ENCODE peak calls at places on chromosomes 11 and 22, in ten cellular contexts. K is foreskin keratinocyte, R is NCI-H1092 treated with DMSO at 0.1 percent for 48 hours, L is T-cell, I is psoas muscle, C is MV-4-11, G is Calu3, E is erythroblast, F is left ventricle myocardium inferior, P is body of pancreas. A is an unnamed sample.

GRCh38 chr11:76637491-76638266 is 32.9 kb downstream of the LRRC32 start:
- DNase-seq in P (no peak), F (peak), I (peak), G (no peak), C (peak), K (no peak), E (no peak), L (no peak), R (no peak), A (peak)

GRCh38 chr11:134275534-134276395 is at the start of gene GLB1L3:
- DNase-seq in F (no peak), P (peak), I (peak), R (peak), L (peak), K (peak), C (peak), E (peak), G (no peak), A (no peak)

GRCh38 chr11:17594686-17595192 is 47.7 kb downstream of the OTOG start:
- DNase-seq in R (no peak), C (no peak), E (no peak), F (no peak), K (no peak), L (no peak), P (no peak), G (no peak), I (no peak), A (no peak)

GRCh38 chr22:33785283-33785991 is 134.8 kb downstream of the LARGE1 start:
- DNase-seq in R (no peak), L (no peak), P (no peak), G (no peak), F (no peak), K (peak), C (no peak), I (no peak), E (no peak), A (no peak)

GRCh38 chr11:1146311-1146864 is 11.4 kb upstream of the MUC5AC start:
- DNase-seq in F (no peak), P (no peak), G (no peak), C (no peak), K (no peak), I (no peak), E (no peak), L (no peak), R (no peak), A (no peak)

GRCh38 chr11:23555085-23555484 is 694.8 kb upstream of the CCDC179 start:
- DNase-seq in L (no peak), E (no peak), P (no peak), I (no peak), C (no peak), R (no peak), F (no peak), G (no peak), K (peak), A (no peak)

GRCh38 chr11:113385749-113386148 is 1.8 kb upstream of the ANKK1 start:
- DNase-seq in G (no peak), C (no peak), K (no peak), L (no peak), I (no peak), R (no peak), F (no peak), E (no peak), P (no peak), A (no peak)

GRCh38 chr11:128900468-128900867 is 9.3 kb downstream of the KCNJ5 start:
- DNase-seq in I (no peak), K (no peak), L (no peak), P (peak), G (no peak), R (no peak), C (no peak), F (no peak), E (no peak), A (no peak)

GRCh38 chr11:2549876-2550605 is 105.2 kb downstream of the KCNQ1 start:
- DNase-seq in C (no peak), R (no peak), E (no peak), I (peak), P (no peak), G (no peak), K (no peak), F (peak), L (no peak), A (peak)

GRCh38 chr11:118924591-118925585 is 838 bp downstream of the BCL9L start:
- DNase-seq in R (peak), F (peak), L (peak), K (no peak), P (peak), G (peak), C (no peak), E (peak), I (peak), A (peak)

GRCh38 chr22:41828516-41828915 is 4.4 kb upstream of the SREBF2 start:
- DNase-seq in I (no peak), F (no peak), G (peak), K (no peak), R (peak), P (no peak), L (no peak), C (no peak), E (no peak), A (no peak)

GRCh38 chr11:28559497-28559896 is 451.3 kb downstream of the METTL15 start:
- DNase-seq in K (no peak), L (no peak), I (no peak), C (no peak), E (no peak), P (no peak), G (no peak), R (no peak), F (no peak), A (no peak)

GRCh38 chr11:134470238-134470637 is 58.2 kb upstream of the B3GAT1 start:
- DNase-seq in L (no peak), K (no peak), I (no peak), G (no peak), R (no peak), P (no peak), F (no peak), E (no peak), C (no peak), A (no peak)

GRCh38 chr11:116148056-116148455 is 624.7 kb downstream of the BUD13 start:
- DNase-seq in F (no peak), P (no peak), R (peak), K (no peak), L (no peak), C (no peak), I (no peak), E (no peak), G (no peak), A (no peak)

GRCh38 chr11:126413426-126413825 is 57.9 kb downstream of the ST3GAL4 start:
- DNase-seq in L (no peak), E (no peak), P (no peak), I (peak), K (no peak), F (no peak), R (no peak), C (no peak), G (no peak), A (no peak)

GRCh38 chr11:34358258-34358665 is 452 bp upstream of the ABTB2 start:
- DNase-seq in C (no peak), K (peak), L (no peak), I (no peak), P (peak), F (peak), R (peak), G (peak), E (peak), A (peak)

GRCh38 chr11:126989942-126990715 is 10.4 kb downstream of the KIRREL3 start:
- DNase-seq in F (peak), I (peak), E (peak), R (peak), G (peak), P (peak), K (no peak), C (no peak), L (peak), A (peak)

GRCh38 chr11:67254768-67255167 is 11.5 kb upstream of the GRK2 start:
- DNase-seq in E (peak), G (no peak), F (no peak), P (no peak), L (no peak), C (no peak), I (no peak), K (no peak), R (no peak), A (no peak)

GRCh38 chr11:2180775-2181370 is 9.3 kb upstream of the TH start:
- DNase-seq in F (no peak), G (no peak), I (no peak), C (no peak), P (no peak), K (peak), L (no peak), E (no peak), R (no peak), A (no peak)

GRCh38 chr11:68843703-68844312 is 2.1 kb upstream of the CPT1A start:
- DNase-seq in L (peak), I (peak), F (peak), G (peak), R (peak), C (peak), E (peak), K (peak), P (peak), A (peak)